ENCODE peak calls at places on chromosomes 12 and 14, in four cellular contexts. Z is Caco-2, J is sciatic nerve, Y is tibial artery. E is an unnamed sample.

GRCh38 chr14:33062881-33063280 is 124.2 kb downstream of the NPAS3 start:
- DNase-seq in Z (no peak), J (no peak), Y (no peak), E (peak; percentile 22)

GRCh38 chr14:76329150-76329881 is 46.6 kb upstream of the ESRRB start:
- DNase-seq in Z (no peak), J (no peak), Y (no peak), E (no peak)

GRCh38 chr14:75831971-75832370 is 149.8 kb downstream of the TGFB3 start:
- DNase-seq in Z (peak; percentile 78), J (no peak), Y (no peak), E (peak; percentile 96)

GRCh38 chr12:3526776-3527175 is 35.8 kb downstream of the PRMT8 start:
- DNase-seq in Z (no peak), J (no peak), Y (no peak), E (no peak)

GRCh38 chr12:82781288-82782078 is 94.8 kb downstream of the TMTC2 start:
- DNase-seq in Z (no peak), J (no peak), Y (no peak), E (no peak)

GRCh38 chr14:104109121-104109541 is 23.6 kb downstream of the ASPG start:
- DNase-seq in Z (no peak), J (peak; percentile 54), Y (no peak), E (no peak)

GRCh38 chr12:108305520-108305919 is 33.6 kb downstream of the CMKLR1 start:
- DNase-seq in Z (no peak), J (peak; percentile 87), Y (peak; percentile 96), E (peak; percentile 26)

GRCh38 chr12:42039146-42039545 is 105.5 kb downstream of the GXYLT1 start:
- DNase-seq in Z (no peak), J (no peak), Y (no peak), E (peak; percentile 41)

GRCh38 chr12:52555577-52555976 is 2.6 kb upstream of the KRT71 start:
- DNase-seq in Z (no peak), J (no peak), Y (no peak), E (no peak)

GRCh38 chr12:120538281-120539156 is 4.4 kb downstream of the RNF10 start:
- DNase-seq in Z (no peak), J (no peak), Y (peak; percentile 57), E (peak; percentile 55)

GRCh38 chr12:90695415-90695814 is 259.6 kb downstream of the CCER1 start:
- DNase-seq in Z (no peak), J (no peak), Y (no peak), E (peak; percentile 37)

GRCh38 chr12:47164730-47165439 is 85.1 kb upstream of the AMIGO2 start:
- DNase-seq in Z (no peak), J (no peak), Y (no peak), E (no peak)

GRCh38 chr12:51852404-51853137 is 4.1 kb upstream of the FIGNL2 start:
- DNase-seq in Z (no peak), J (no peak), Y (no peak), E (no peak)

GRCh38 chr12:116559330-116560080 is at the start of gene MAP1LC3B2:
- DNase-seq in Z (peak; percentile 81), J (peak; percentile 72), Y (peak; percentile 41), E (peak; percentile 87)

E was measured in bronchial epithelial cell.